ENCODE peak calls at places on chromosomes 3 and 15, in five cellular contexts. One of them, this sample, is unnamed.

GRCh38 chr15:80399508-80399907 is 4.7 kb upstream of the ARNT2 start:
- DNase-seq in AG04449: no peak
- DNase-seq in activated naive CD4-positive, alpha-beta T cell: no peak
- DNase-seq in right cardiac atrium: no peak
- DNase-seq in NCI-H226: no peak
- DNase-seq in this sample: no peak

GRCh38 chr3:29679967-29680366 is 399.1 kb downstream of the RBMS3 start:
- DNase-seq in AG04449: no peak
- DNase-seq in activated naive CD4-positive, alpha-beta T cell: no peak
- DNase-seq in NCI-H226: no peak
- DNase-seq in right cardiac atrium: no peak
- DNase-seq in this sample: no peak

GRCh38 chr3:17336291-17336690 is 406.1 kb downstream of the TBC1D5 start:
- DNase-seq in NCI-H226: no peak
- DNase-seq in AG04449: no peak
- DNase-seq in activated naive CD4-positive, alpha-beta T cell: no peak
- DNase-seq in right cardiac atrium: no peak
- DNase-seq in this sample: no peak

GRCh38 chr15:59688383-59688887 is 685 bp downstream of the BNIP2 start:
- DNase-seq in NCI-H226: peak; percentile 44
- DNase-seq in AG04449: no peak
- DNase-seq in right cardiac atrium: no peak
- DNase-seq in activated naive CD4-positive, alpha-beta T cell: peak; percentile 22
- DNase-seq in this sample: peak; percentile 25

GRCh38 chr15:69665641-69666091 is 213.0 kb downstream of the RPLP1 start:
- DNase-seq in activated naive CD4-positive, alpha-beta T cell: no peak
- DNase-seq in right cardiac atrium: no peak
- DNase-seq in AG04449: no peak
- DNase-seq in NCI-H226: no peak
- DNase-seq in this sample: no peak

GRCh38 chr3:105618561-105618960 is 250.3 kb downstream of the CBLB start:
- DNase-seq in AG04449: no peak
- DNase-seq in NCI-H226: no peak
- DNase-seq in activated naive CD4-positive, alpha-beta T cell: no peak
- DNase-seq in right cardiac atrium: no peak
- DNase-seq in this sample: no peak

GRCh38 chr3:113754486-113755159 is 7.8 kb downstream of the ATP6V1A start:
- DNase-seq in right cardiac atrium: no peak
- DNase-seq in NCI-H226: no peak
- DNase-seq in activated naive CD4-positive, alpha-beta T cell: no peak
- DNase-seq in AG04449: no peak
- DNase-seq in this sample: peak; percentile 40

GRCh38 chr3:177420643-177421042 is 223.4 kb upstream of the TBL1XR1 start:
- DNase-seq in AG04449: peak; percentile 64
- DNase-seq in activated naive CD4-positive, alpha-beta T cell: no peak
- DNase-seq in NCI-H226: no peak
- DNase-seq in right cardiac atrium: no peak
- DNase-seq in this sample: no peak

GRCh38 chr3:179149239-179149887 is 1.2 kb downstream of the PIK3CA start:
- DNase-seq in activated naive CD4-positive, alpha-beta T cell: no peak
- DNase-seq in right cardiac atrium: no peak
- DNase-seq in AG04449: no peak
- DNase-seq in NCI-H226: no peak
- DNase-seq in this sample: peak; percentile 73

GRCh38 chr3:53805463-53806159 is 40.6 kb downstream of the CHDH start:
- DNase-seq in AG04449: no peak
- DNase-seq in right cardiac atrium: no peak
- DNase-seq in activated naive CD4-positive, alpha-beta T cell: no peak
- DNase-seq in NCI-H226: no peak
- DNase-seq in this sample: no peak

GRCh38 chr15:58852347-58852746 is 81.1 kb downstream of the SLTM start:
- DNase-seq in AG04449: no peak
- DNase-seq in activated naive CD4-positive, alpha-beta T cell: no peak
- DNase-seq in right cardiac atrium: no peak
- DNase-seq in NCI-H226: no peak
- DNase-seq in this sample: no peak

GRCh38 chr15:60912984-60913697 is 316.0 kb downstream of the RORA start:
- DNase-seq in NCI-H226: no peak
- DNase-seq in AG04449: no peak
- DNase-seq in right cardiac atrium: no peak
- DNase-seq in activated naive CD4-positive, alpha-beta T cell: no peak
- DNase-seq in this sample: no peak

GRCh38 chr3:48997714-48998637 is 7.9 kb downstream of the P4HTM start:
- DNase-seq in right cardiac atrium: no peak
- DNase-seq in activated naive CD4-positive, alpha-beta T cell: no peak
- DNase-seq in NCI-H226: no peak
- DNase-seq in AG04449: no peak
- DNase-seq in this sample: no peak

GRCh38 chr15:52021128-52021671 is 2.2 kb downstream of the MAPK6 start:
- DNase-seq in NCI-H226: peak; percentile 87
- DNase-seq in activated naive CD4-positive, alpha-beta T cell: no peak
- DNase-seq in right cardiac atrium: no peak
- DNase-seq in AG04449: peak; percentile 70
- DNase-seq in this sample: no peak

GRCh38 chr3:70550723-70551319 is 238.4 kb upstream of the MDFIC2 start:
- DNase-seq in NCI-H226: peak; percentile 9
- DNase-seq in activated naive CD4-positive, alpha-beta T cell: peak; percentile 70
- DNase-seq in right cardiac atrium: peak; percentile 85
- DNase-seq in AG04449: no peak
- DNase-seq in this sample: peak; percentile 54

GRCh38 chr3:139934557-139935070 is 371 bp upstream of the CLSTN2 start:
- DNase-seq in AG04449: no peak
- DNase-seq in NCI-H226: no peak
- DNase-seq in right cardiac atrium: peak; percentile 92
- DNase-seq in activated naive CD4-positive, alpha-beta T cell: no peak
- DNase-seq in this sample: no peak

GRCh38 chr15:78182821-78183220 is 33.7 kb downstream of the IDH3A start:
- DNase-seq in AG04449: no peak
- DNase-seq in NCI-H226: no peak
- DNase-seq in activated naive CD4-positive, alpha-beta T cell: no peak
- DNase-seq in right cardiac atrium: no peak
- DNase-seq in this sample: no peak

GRCh38 chr3:126523745-126524428 is at the start of gene CHST13:
- DNase-seq in NCI-H226: peak; percentile 50
- DNase-seq in AG04449: no peak
- DNase-seq in activated naive CD4-positive, alpha-beta T cell: no peak
- DNase-seq in right cardiac atrium: peak; percentile 84
- DNase-seq in this sample: no peak

GRCh38 chr3:170802164-170803151 is 67.5 kb downstream of the RPL22L1 start:
- DNase-seq in right cardiac atrium: no peak
- DNase-seq in AG04449: peak; percentile 97
- DNase-seq in NCI-H226: peak; percentile 87
- DNase-seq in activated naive CD4-positive, alpha-beta T cell: no peak
- DNase-seq in this sample: no peak

GRCh38 chr3:159319156-159319555 is 517.3 kb downstream of the MFSD1 start:
- DNase-seq in activated naive CD4-positive, alpha-beta T cell: no peak
- DNase-seq in right cardiac atrium: no peak
- DNase-seq in AG04449: no peak
- DNase-seq in NCI-H226: no peak
- DNase-seq in this sample: no peak

GRCh38 chr3:124730920-124731297 is 657 bp downstream of the UMPS start:
- DNase-seq in AG04449: no peak
- DNase-seq in right cardiac atrium: no peak
- DNase-seq in activated naive CD4-positive, alpha-beta T cell: no peak
- DNase-seq in NCI-H226: no peak
- DNase-seq in this sample: no peak

GRCh38 chr3:127598841-127599570 is 795 bp downstream of the MCM2 start:
- DNase-seq in activated naive CD4-positive, alpha-beta T cell: no peak
- DNase-seq in NCI-H226: no peak
- DNase-seq in AG04449: no peak
- DNase-seq in right cardiac atrium: no peak
- DNase-seq in this sample: no peak

GRCh38 chr3:63325386-63325785 is 47.3 kb downstream of the SYNPR start:
- DNase-seq in NCI-H226: no peak
- DNase-seq in right cardiac atrium: no peak
- DNase-seq in activated naive CD4-positive, alpha-beta T cell: no peak
- DNase-seq in AG04449: no peak
- DNase-seq in this sample: no peak

GRCh38 chr3:167406876-167407492 is 26.9 kb upstream of the ZBBX start:
- DNase-seq in activated naive CD4-positive, alpha-beta T cell: no peak
- DNase-seq in NCI-H226: no peak
- DNase-seq in right cardiac atrium: peak; percentile 30
- DNase-seq in AG04449: no peak
- DNase-seq in this sample: peak; percentile 3

GRCh38 chr15:50786871-50787270 is 21.4 kb upstream of the SPPL2A start:
- DNase-seq in AG04449: no peak
- DNase-seq in activated naive CD4-positive, alpha-beta T cell: no peak
- DNase-seq in NCI-H226: peak; percentile 78
- DNase-seq in right cardiac atrium: no peak
- DNase-seq in this sample: no peak

This sample was measured in naive B cell.